ENCODE peak calls at places on chromosome 6, in six cellular contexts. One of them, this sample, is unnamed.
A peak's percentile ranks its signal among the peaks of the same experiment; 100 is the strongest.

GRCh38 chr6:113306552-113307145 is 550.5 kb upstream of the MARCKS start:
- DNase-seq in NCI-H2029: no peak
- DNase-seq in neural crest cell: no peak
- DNase-seq in AG20443: no peak
- DNase-seq in substantia nigra: peak; percentile 1
- DNase-seq in activated CD4-positive, alpha-beta T cell treated with anti-CD3 and anti-CD28 coated beads for 36 hours: peak; percentile 73
- DNase-seq in this sample: peak; percentile 27

GRCh38 chr6:145139451-145139850 is 595.9 kb downstream of the EPM2A start:
- DNase-seq in NCI-H2029: no peak
- DNase-seq in neural crest cell: no peak
- DNase-seq in AG20443: peak; percentile 36
- DNase-seq in substantia nigra: no peak
- DNase-seq in activated CD4-positive, alpha-beta T cell treated with anti-CD3 and anti-CD28 coated beads for 36 hours: no peak
- DNase-seq in this sample: no peak

GRCh38 chr6:38404900-38405556 is 234.7 kb downstream of the BTBD9 start:
- DNase-seq in NCI-H2029: no peak
- DNase-seq in neural crest cell: no peak
- DNase-seq in AG20443: no peak
- DNase-seq in substantia nigra: no peak
- DNase-seq in activated CD4-positive, alpha-beta T cell treated with anti-CD3 and anti-CD28 coated beads for 36 hours: no peak
- DNase-seq in this sample: no peak

GRCh38 chr6:54697423-54697822 is 149.1 kb upstream of the FAM83B start:
- DNase-seq in NCI-H2029: no peak
- DNase-seq in neural crest cell: no peak
- DNase-seq in AG20443: peak; percentile 12
- DNase-seq in substantia nigra: no peak
- DNase-seq in activated CD4-positive, alpha-beta T cell treated with anti-CD3 and anti-CD28 coated beads for 36 hours: no peak
- DNase-seq in this sample: no peak

GRCh38 chr6:109079981-109080380 is 14.7 kb downstream of the SESN1 start:
- DNase-seq in NCI-H2029: no peak
- DNase-seq in neural crest cell: no peak
- DNase-seq in AG20443: no peak
- DNase-seq in substantia nigra: no peak
- DNase-seq in activated CD4-positive, alpha-beta T cell treated with anti-CD3 and anti-CD28 coated beads for 36 hours: no peak
- DNase-seq in this sample: peak; percentile 89

GRCh38 chr6:37971711-37972410 is 152.3 kb downstream of the ZFAND3 start:
- DNase-seq in NCI-H2029: no peak
- DNase-seq in neural crest cell: no peak
- DNase-seq in AG20443: no peak
- DNase-seq in substantia nigra: no peak
- DNase-seq in activated CD4-positive, alpha-beta T cell treated with anti-CD3 and anti-CD28 coated beads for 36 hours: no peak
- DNase-seq in this sample: no peak

GRCh38 chr6:1599469-1599868 is 10.2 kb upstream of the FOXC1 start:
- DNase-seq in NCI-H2029: no peak
- DNase-seq in neural crest cell: no peak
- DNase-seq in AG20443: no peak
- DNase-seq in substantia nigra: no peak
- DNase-seq in activated CD4-positive, alpha-beta T cell treated with anti-CD3 and anti-CD28 coated beads for 36 hours: no peak
- DNase-seq in this sample: no peak

GRCh38 chr6:3205913-3206312 is 21.5 kb downstream of the TUBB2B start:
- DNase-seq in NCI-H2029: no peak
- DNase-seq in neural crest cell: no peak
- DNase-seq in AG20443: peak; percentile 67
- DNase-seq in substantia nigra: no peak
- DNase-seq in activated CD4-positive, alpha-beta T cell treated with anti-CD3 and anti-CD28 coated beads for 36 hours: peak; percentile 33
- DNase-seq in this sample: no peak

GRCh38 chr6:151975795-151976194 is 168.3 kb downstream of the ESR1 start:
- DNase-seq in NCI-H2029: no peak
- DNase-seq in neural crest cell: no peak
- DNase-seq in AG20443: no peak
- DNase-seq in substantia nigra: no peak
- DNase-seq in activated CD4-positive, alpha-beta T cell treated with anti-CD3 and anti-CD28 coated beads for 36 hours: no peak
- DNase-seq in this sample: no peak

GRCh38 chr6:22657341-22657985 is 88.1 kb downstream of the HDGFL1 start:
- DNase-seq in NCI-H2029: no peak
- DNase-seq in neural crest cell: no peak
- DNase-seq in AG20443: no peak
- DNase-seq in substantia nigra: peak; percentile 32
- DNase-seq in activated CD4-positive, alpha-beta T cell treated with anti-CD3 and anti-CD28 coated beads for 36 hours: no peak
- DNase-seq in this sample: no peak

GRCh38 chr6:123182998-123183397 is 187.0 kb downstream of the CLVS2 start:
- DNase-seq in NCI-H2029: no peak
- DNase-seq in neural crest cell: no peak
- DNase-seq in AG20443: no peak
- DNase-seq in substantia nigra: no peak
- DNase-seq in activated CD4-positive, alpha-beta T cell treated with anti-CD3 and anti-CD28 coated beads for 36 hours: no peak
- DNase-seq in this sample: no peak